ENCODE peak calls at places on chromosomes 5 and 9, in ten cellular contexts. E, W, I, P, Y, C, G, O, A and F are unnamed samples.

GRCh38 chr5:141734501-141735231 is 52.6 kb upstream of the ARAP3 start:
- DNase-seq in O (peak), P (peak), Y (peak), W (no peak), A (peak), E (peak), I (peak), C (peak), G (no peak), F (peak)

GRCh38 chr5:591746-592145 is 20.4 kb upstream of the CEP72 start:
- DNase-seq in W (no peak), P (no peak), G (no peak), Y (no peak), E (no peak), C (no peak), O (no peak), I (no peak), A (no peak), F (no peak)

GRCh38 chr9:69546265-69546664 is 125.9 kb downstream of the APBA1 start:
- DNase-seq in I (no peak), Y (no peak), W (no peak), C (peak), O (peak), A (no peak), P (peak), G (no peak), E (peak), F (no peak)

GRCh38 chr9:111985315-111985714 is 88.7 kb downstream of the UGCG start:
- DNase-seq in Y (no peak), C (no peak), O (no peak), G (no peak), P (no peak), E (no peak), I (no peak), W (no peak), A (no peak), F (no peak)

GRCh38 chr9:70429899-70430298 is 15.4 kb upstream of the KLF9 start:
- DNase-seq in I (no peak), G (no peak), O (no peak), P (no peak), E (no peak), A (no peak), W (no peak), C (no peak), Y (no peak), F (no peak)

GRCh38 chr5:113067635-113068344 is 91.2 kb downstream of the DCP2 start:
- DNase-seq in W (no peak), E (no peak), C (no peak), Y (no peak), I (no peak), O (no peak), G (peak), P (no peak), A (no peak), F (no peak)

GRCh38 chr9:86706391-86706790 is 240.9 kb downstream of the GAS1 start:
- DNase-seq in C (no peak), W (no peak), I (peak), Y (no peak), E (no peak), P (no peak), G (no peak), A (no peak), O (no peak), F (no peak)

GRCh38 chr5:174327317-174327864 is 281.9 kb downstream of the NSG2 start:
- DNase-seq in P (peak), E (peak), C (peak), W (peak), O (peak), I (peak), G (peak), A (peak), Y (peak), F (peak)

GRCh38 chr9:134395727-134396257 is 69.5 kb downstream of the RXRA start:
- DNase-seq in A (no peak), C (no peak), W (no peak), G (no peak), E (no peak), Y (no peak), O (no peak), I (no peak), P (no peak), F (no peak)

GRCh38 chr5:93164690-93165089 is 416.3 kb downstream of the NR2F1-AS1 start:
- DNase-seq in W (no peak), E (no peak), O (peak), P (peak), A (no peak), I (peak), G (no peak), C (peak), Y (no peak), F (no peak)

GRCh38 chr9:83582026-83582425 is 40.9 kb upstream of the IDNK start:
- DNase-seq in C (no peak), G (no peak), O (no peak), P (no peak), I (peak), Y (no peak), E (no peak), A (no peak), W (no peak), F (no peak)

GRCh38 chr9:113622600-113623400 is 159.3 kb downstream of the RGS3 start:
- DNase-seq in I (peak), C (no peak), W (no peak), E (no peak), Y (no peak), P (no peak), G (no peak), A (peak), O (peak), F (no peak)

GRCh38 chr5:127030259-127031146 is at the start of gene MARCHF3:
- DNase-seq in Y (peak), G (peak), W (peak), P (peak), O (peak), C (peak), A (peak), I (peak), E (peak), F (peak)

GRCh38 chr9:13274901-13275641 is 4.4 kb downstream of the MPDZ start:
- DNase-seq in G (peak), A (no peak), O (no peak), W (no peak), E (no peak), I (peak), Y (no peak), P (no peak), C (no peak), F (no peak)

GRCh38 chr9:91711755-91712591 is 238.1 kb downstream of the ROR2 start:
- DNase-seq in G (no peak), P (no peak), Y (peak), A (peak), E (no peak), I (no peak), W (peak), O (no peak), C (peak), F (no peak)

GRCh38 chr5:109718632-109719031 is 28.9 kb downstream of the MAN2A1 start:
- DNase-seq in A (no peak), G (no peak), E (no peak), C (no peak), Y (no peak), P (no peak), I (no peak), O (no peak), W (no peak), F (no peak)

GRCh38 chr5:135232958-135233357 is 166.1 kb downstream of the MACROH2A1 start:
- DNase-seq in Y (no peak), O (no peak), W (no peak), I (no peak), G (no peak), A (no peak), C (no peak), E (no peak), P (no peak), F (no peak)

GRCh38 chr9:132892383-132892782 is 13.7 kb downstream of the SPACA9 start:
- DNase-seq in C (no peak), O (no peak), A (no peak), G (no peak), E (no peak), Y (no peak), I (no peak), P (no peak), W (no peak), F (no peak)

GRCh38 chr5:72539726-72540125 is 32.5 kb upstream of the ZNF366 start:
- DNase-seq in A (no peak), E (no peak), P (no peak), W (no peak), O (no peak), G (no peak), I (no peak), Y (no peak), C (no peak), F (no peak)

GRCh38 chr5:37039824-37040223 is 163.3 kb downstream of the NIPBL start:
- DNase-seq in I (no peak), A (no peak), W (no peak), P (no peak), G (no peak), C (no peak), O (no peak), E (no peak), Y (no peak), F (no peak)

GRCh38 chr9:7103382-7104170 is 345.8 kb downstream of the KDM4C start:
- DNase-seq in Y (no peak), G (no peak), A (no peak), W (no peak), E (no peak), P (peak), I (peak), C (no peak), O (peak), F (no peak)

GRCh38 chr9:37953775-37954437 is 50.0 kb upstream of the SLC25A51 start:
- DNase-seq in P (no peak), W (no peak), G (no peak), C (no peak), A (peak), E (no peak), O (peak), Y (no peak), I (peak), F (no peak)

GRCh38 chr9:115393976-115394775 is 276.2 kb upstream of the TNC start:
- DNase-seq in W (no peak), C (no peak), I (no peak), P (no peak), G (no peak), A (no peak), O (no peak), Y (no peak), E (no peak), F (no peak)

GRCh38 chr5:31119938-31120641 is 73.4 kb upstream of the CDH6 start:
- DNase-seq in Y (no peak), O (no peak), C (no peak), E (no peak), I (no peak), G (no peak), W (no peak), P (peak), A (no peak), F (no peak)

GRCh38 chr9:80595192-80595591 is 1023.4 kb downstream of the TLE4 start:
- DNase-seq in G (no peak), O (no peak), Y (no peak), E (no peak), W (no peak), P (peak), A (no peak), I (no peak), C (no peak), F (no peak)

GRCh38 chr5:52419357-52419756 is 368.4 kb upstream of the ITGA1 start:
- DNase-seq in E (no peak), A (no peak), Y (no peak), P (peak), C (no peak), G (no peak), I (no peak), O (no peak), W (no peak), F (no peak)

GRCh38 chr9:113556877-113557593 is 93.5 kb downstream of the RGS3 start:
- DNase-seq in E (no peak), Y (no peak), P (no peak), I (no peak), W (no peak), C (no peak), G (no peak), A (no peak), O (peak), F (no peak)

GRCh38 chr5:178519804-178520203 is 70.4 kb downstream of the COL23A1 start:
- DNase-seq in E (no peak), I (no peak), W (no peak), O (no peak), G (no peak), P (no peak), Y (no peak), C (no peak), A (no peak), F (no peak)

GRCh38 chr9:86322973-86323644 is 31.1 kb downstream of the TUT7 start:
- DNase-seq in E (no peak), W (no peak), Y (no peak), A (no peak), P (no peak), I (peak), O (no peak), C (no peak), G (no peak), F (no peak)

GRCh38 chr9:16115994-16116393 is 563.2 kb downstream of the CCDC171 start:
- DNase-seq in G (no peak), O (no peak), Y (no peak), E (no peak), P (no peak), W (no peak), C (no peak), A (no peak), I (no peak), F (no peak)

GRCh38 chr5:148523139-148523538 is 131.2 kb downstream of the HTR4 start:
- DNase-seq in G (no peak), C (no peak), I (no peak), E (no peak), A (no peak), O (no peak), Y (no peak), P (peak), W (no peak), F (no peak)

GRCh38 chr9:110125207-110125751 is 82.7 kb downstream of the C9orf152 start:
- DNase-seq in G (no peak), P (peak), C (peak), A (no peak), E (no peak), O (peak), Y (no peak), I (peak), W (no peak), F (no peak)

GRCh38 chr5:10503321-10503720 is 60.5 kb upstream of the ANKRD33B start:
- DNase-seq in G (no peak), A (no peak), C (no peak), Y (no peak), W (no peak), P (no peak), I (no peak), O (no peak), E (no peak), F (no peak)

GRCh38 chr5:98986556-98986955 is 57.7 kb upstream of the CHD1 start:
- DNase-seq in C (no peak), A (no peak), W (no peak), I (no peak), P (no peak), O (no peak), Y (no peak), G (no peak), E (no peak), F (no peak)

GRCh38 chr5:81579525-81579924 is 171.4 kb downstream of the SSBP2 start:
- DNase-seq in Y (no peak), P (no peak), O (no peak), E (no peak), G (no peak), C (no peak), I (no peak), W (no peak), A (no peak), F (no peak)